ENCODE peak calls at places on chromosomes 7 and 10, in nine cellular contexts. X, N, V, O, Q, R, A, U and H are unnamed samples.
A peak's percentile ranks its signal among the peaks of the same experiment; 100 is the strongest.

GRCh38 chr7:99380823-99381663 is 6.5 kb downstream of the ARPC1B start:
- DNase-seq in X (no peak), N (no peak), V (no peak), O (peak; percentile 84), Q (no peak), R (no peak), A (no peak), U (no peak), H (no peak)

GRCh38 chr10:23293145-23293724 is 51.4 kb downstream of the C10orf67 start:
- DNase-seq in X (no peak), N (no peak), V (no peak), O (peak; percentile 58), Q (no peak), R (peak; percentile 66), A (peak; percentile 6), U (no peak), H (peak; percentile 11)

GRCh38 chr7:129949292-129950133 is 3.2 kb downstream of the UBE2H start:
- DNase-seq in X (no peak), N (no peak), V (no peak), O (no peak), Q (no peak), R (peak; percentile 36), A (no peak), U (peak; percentile 29), H (peak; percentile 50)

GRCh38 chr10:93945814-93946213 is 47.9 kb upstream of the PLCE1 start:
- DNase-seq in X (no peak), N (no peak), V (no peak), O (no peak), Q (no peak), R (no peak), A (no peak), U (no peak), H (no peak)

GRCh38 chr10:127195041-127195506 is 1.3 kb downstream of the INSYN2A start:
- DNase-seq in X (no peak), N (no peak), V (no peak), O (no peak), Q (peak; percentile 25), R (peak; percentile 36), A (no peak), U (no peak), H (no peak)

GRCh38 chr10:78787095-78787494 is 281.7 kb upstream of the ZMIZ1 start:
- DNase-seq in X (no peak), N (no peak), V (no peak), O (no peak), Q (no peak), R (no peak), A (no peak), U (no peak), H (no peak)

GRCh38 chr10:114821293-114821914 is at the start of gene FHIP2A:
- DNase-seq in X (no peak), N (no peak), V (peak; percentile 63), O (peak; percentile 69), Q (peak; percentile 68), R (peak; percentile 84), A (peak; percentile 42), U (no peak), H (no peak)

GRCh38 chr7:104772405-104772821 is 241.6 kb upstream of the KMT2E start:
- DNase-seq in X (no peak), N (no peak), V (no peak), O (no peak), Q (no peak), R (no peak), A (no peak), U (no peak), H (no peak)

GRCh38 chr7:128045766-128046165 is 14.5 kb upstream of the LRRC4 start:
- DNase-seq in X (no peak), N (no peak), V (no peak), O (no peak), Q (no peak), R (no peak), A (no peak), U (no peak), H (no peak)

GRCh38 chr7:28840515-28841125 is 117.5 kb downstream of the TRIL start:
- DNase-seq in X (no peak), N (no peak), V (no peak), O (no peak), Q (peak; percentile 5), R (no peak), A (no peak), U (no peak), H (no peak)

GRCh38 chr7:98837632-98837972 is 32.2 kb downstream of the TMEM130 start:
- DNase-seq in X (no peak), N (no peak), V (no peak), O (no peak), Q (no peak), R (no peak), A (no peak), U (no peak), H (no peak)

GRCh38 chr10:77318739-77319138 is 318.9 kb downstream of the KCNMA1 start:
- DNase-seq in X (no peak), N (no peak), V (no peak), O (no peak), Q (no peak), R (no peak), A (peak; percentile 3), U (no peak), H (no peak)

GRCh38 chr10:536935-537334 is 152.5 kb downstream of the DIP2C start:
- DNase-seq in X (no peak), N (no peak), V (no peak), O (no peak), Q (no peak), R (no peak), A (no peak), U (no peak), H (no peak)

GRCh38 chr7:82694020-82694419 is 250.4 kb upstream of the CACNA2D1 start:
- DNase-seq in X (no peak), N (no peak), V (no peak), O (no peak), Q (no peak), R (no peak), A (no peak), U (no peak), H (no peak)

GRCh38 chr10:17802350-17802749 is 6.8 kb upstream of the MRC1 start:
- DNase-seq in X (no peak), N (no peak), V (no peak), O (no peak), Q (no peak), R (no peak), A (no peak), U (no peak), H (no peak)

GRCh38 chr10:82150123-82150900 is 275.3 kb downstream of the NRG3 start:
- DNase-seq in X (no peak), N (no peak), V (no peak), O (no peak), Q (peak; percentile 10), R (peak; percentile 56), A (no peak), U (no peak), H (no peak)